ENCODE peak calls at places on chromosomes 3 and 15, in seven cellular contexts. Z, G, M, R, Y, H and B are unnamed samples.

GRCh38 chr3:156135921-156136655 is 15.7 kb downstream of the KCNAB1 start:
- DNase-seq in Y (no peak), R (no peak), G (no peak), H (no peak), M (no peak), Z (no peak), B (no peak)

GRCh38 chr15:92400980-92401787 is 7.5 kb downstream of the ST8SIA2 start:
- DNase-seq in R (no peak), M (no peak), G (no peak), Z (no peak), Y (no peak), H (no peak), B (no peak)

GRCh38 chr15:71146597-71146996 is 31.3 kb downstream of the THSD4 start:
- DNase-seq in G (no peak), H (no peak), Y (no peak), Z (peak), M (no peak), R (no peak), B (no peak)

GRCh38 chr3:122189357-122189756 is 5.9 kb downstream of the CASR start:
- DNase-seq in Z (peak), Y (no peak), R (no peak), M (no peak), H (no peak), G (no peak), B (no peak)

GRCh38 chr3:171018151-171018935 is 8.2 kb downstream of the SLC2A2 start:
- DNase-seq in H (no peak), R (no peak), G (no peak), Y (no peak), Z (no peak), M (peak), B (no peak)

GRCh38 chr3:53754325-53754724 is 91.9 kb downstream of the CHDH start:
- DNase-seq in M (no peak), H (no peak), Y (no peak), G (no peak), R (no peak), Z (no peak), B (no peak)

GRCh38 chr3:44421280-44421679 is 56.2 kb downstream of the ZNF445 start:
- DNase-seq in H (no peak), Y (no peak), Z (no peak), M (no peak), G (no peak), R (no peak), B (no peak)

GRCh38 chr15:90300988-90301715 is 35.7 kb downstream of the NGRN start:
- DNase-seq in G (peak), Y (peak), H (no peak), M (peak), R (peak), Z (no peak), B (peak)

GRCh38 chr3:149395107-149396089 is 17.9 kb upstream of the TM4SF1 start:
- DNase-seq in Y (peak), G (no peak), M (no peak), Z (peak), H (peak), R (no peak), B (no peak)

GRCh38 chr15:82651708-82652107 is 4.5 kb upstream of the CPEB1 start:
- DNase-seq in H (no peak), Z (no peak), R (no peak), G (no peak), Y (no peak), M (no peak), B (no peak)

GRCh38 chr3:120988994-120989393 is 81.0 kb downstream of the STXBP5L start:
- DNase-seq in R (no peak), Y (no peak), M (no peak), H (no peak), G (no peak), Z (no peak), B (no peak)

GRCh38 chr3:194322701-194323174 is 28.4 kb downstream of the CPN2 start:
- DNase-seq in G (no peak), R (no peak), Y (no peak), Z (no peak), M (no peak), H (no peak), B (no peak)

GRCh38 chr15:49423906-49424520 is 971 bp downstream of the FGF7 start:
- DNase-seq in Y (no peak), Z (no peak), R (no peak), G (no peak), H (no peak), M (no peak), B (no peak)

GRCh38 chr3:139472380-139473010 is 3.8 kb downstream of the RBP2 start:
- DNase-seq in Y (no peak), G (no peak), R (no peak), Z (no peak), H (no peak), M (no peak), B (no peak)

GRCh38 chr15:88704791-88705768 is 66.3 kb downstream of the ISG20 start:
- DNase-seq in Z (no peak), M (peak), Y (no peak), H (peak), G (peak), R (no peak), B (no peak)

GRCh38 chr15:64911317-64912186 is at the start of gene ANKDD1A:
- DNase-seq in R (peak), G (peak), Y (peak), M (peak), Z (peak), H (no peak), B (peak)

GRCh38 chr3:87350367-87351199 is 74.2 kb upstream of the POU1F1 start:
- DNase-seq in G (no peak), H (peak), M (peak), R (peak), Z (peak), Y (peak), B (no peak)

GRCh38 chr3:195151866-195152526 is 119.0 kb downstream of the XXYLT1 start:
- DNase-seq in Z (no peak), G (no peak), M (no peak), H (no peak), Y (no peak), R (no peak), B (no peak)

GRCh38 chr15:57505949-57506391 is 85.7 kb upstream of the MYZAP start:
- DNase-seq in R (no peak), Z (peak), M (peak), H (peak), Y (no peak), G (no peak), B (no peak)

GRCh38 chr3:111070772-111071256 is 802 bp upstream of the NECTIN3 start:
- DNase-seq in H (no peak), Z (peak), R (peak), Y (peak), M (no peak), G (peak), B (no peak)

GRCh38 chr3:172138792-172139507 is 99.6 kb downstream of the FNDC3B start:
- DNase-seq in G (no peak), H (no peak), M (no peak), Y (no peak), R (no peak), Z (no peak), B (no peak)

GRCh38 chr3:191051037-191051436 is 148.0 kb upstream of the OSTN start:
- DNase-seq in Z (peak), H (no peak), M (peak), R (no peak), G (no peak), Y (peak), B (no peak)

GRCh38 chr3:137035631-137036030 is 77.8 kb downstream of the IL20RB start:
- DNase-seq in Z (no peak), H (no peak), R (no peak), G (no peak), Y (peak), M (peak), B (no peak)

GRCh38 chr3:27990837-27991236 is 250.6 kb upstream of the CMC1 start:
- DNase-seq in Z (no peak), M (no peak), R (no peak), Y (no peak), G (no peak), H (no peak), B (no peak)

GRCh38 chr3:187150599-187150998 is 11.3 kb upstream of the RPL39L start:
- DNase-seq in G (no peak), H (no peak), Y (peak), R (peak), Z (no peak), M (no peak), B (peak)

GRCh38 chr15:89777821-89778380 is 1.8 kb downstream of the MESP2 start:
- DNase-seq in Y (no peak), M (no peak), H (no peak), G (peak), R (no peak), Z (no peak), B (no peak)

GRCh38 chr3:108603689-108604088 is 14.2 kb downstream of the DZIP3 start:
- DNase-seq in Z (no peak), G (no peak), M (no peak), Y (no peak), R (no peak), H (no peak), B (no peak)

GRCh38 chr15:78951841-78952238 is 7.0 kb upstream of the CTSH start:
- DNase-seq in R (no peak), M (no peak), H (no peak), G (no peak), Y (no peak), Z (peak), B (no peak)